ENCODE peak calls at places on chromosome 17, in ten cellular contexts. X, S, D, H, I, N, B, U, K and R are unnamed samples.

GRCh38 chr17:48113201-48113676 is 5.7 kb downstream of the SNX11 start:
- DNase-seq in X (no peak), S (peak; percentile 58), D (no peak), H (no peak), I (no peak), N (no peak), B (no peak), U (no peak), K (peak; percentile 92), R (no peak)

GRCh38 chr17:58788199-58788598 is 32.5 kb downstream of the PPM1E start:
- DNase-seq in X (no peak), S (no peak), D (no peak), H (no peak), I (no peak), N (no peak), B (no peak), U (no peak), K (no peak), R (no peak)

GRCh38 chr17:34443832-34444469 is 80.9 kb upstream of the CCL1 start:
- DNase-seq in X (no peak), S (peak; percentile 18), D (no peak), H (no peak), I (no peak), N (peak; percentile 23), B (no peak), U (no peak), K (no peak), R (no peak)

GRCh38 chr17:50562266-50563094 is 2.0 kb downstream of the CACNA1G start:
- DNase-seq in X (no peak), S (no peak), D (no peak), H (no peak), I (no peak), N (no peak), B (no peak), U (no peak), K (no peak), R (no peak)

GRCh38 chr17:77640916-77641605 is 317.4 kb upstream of the TNRC6C start:
- DNase-seq in X (no peak), S (no peak), D (no peak), H (no peak), I (no peak), N (no peak), B (no peak), U (no peak), K (no peak), R (no peak)

GRCh38 chr17:41645371-41646063 is 21.1 kb upstream of the KRT17 start:
- DNase-seq in X (no peak), S (no peak), D (no peak), H (no peak), I (peak; percentile 62), N (no peak), B (no peak), U (no peak), K (peak; percentile 41), R (no peak)

GRCh38 chr17:54956802-54957201 is 11.7 kb downstream of the COX11 start:
- DNase-seq in X (no peak), S (no peak), D (no peak), H (no peak), I (no peak), N (no peak), B (no peak), U (no peak), K (no peak), R (no peak)

GRCh38 chr17:80790021-80790765 is 201.4 kb upstream of the CHMP6 start:
- DNase-seq in X (no peak), S (peak; percentile 81), D (no peak), H (no peak), I (no peak), N (no peak), B (no peak), U (no peak), K (no peak), R (no peak)

GRCh38 chr17:77318021-77318420 is 177.3 kb downstream of the SEC14L1 start:
- DNase-seq in X (no peak), S (no peak), D (no peak), H (no peak), I (no peak), N (no peak), B (no peak), U (no peak), K (no peak), R (no peak)

GRCh38 chr17:77568540-77568939 is 390.0 kb upstream of the TNRC6C start:
- DNase-seq in X (no peak), S (no peak), D (no peak), H (no peak), I (no peak), N (no peak), B (no peak), U (no peak), K (no peak), R (no peak)

GRCh38 chr17:57534863-57535651 is 210.0 kb downstream of the CCDC182 start:
- DNase-seq in X (no peak), S (no peak), D (no peak), H (no peak), I (no peak), N (no peak), B (peak; percentile 51), U (no peak), K (no peak), R (peak; percentile 74)

GRCh38 chr17:19003543-19003965 is 1.0 kb downstream of the FAM83G start:
- DNase-seq in X (no peak), S (no peak), D (no peak), H (no peak), I (no peak), N (no peak), B (no peak), U (no peak), K (no peak), R (no peak)

GRCh38 chr17:4594406-4595349 is 10.3 kb downstream of the SMTNL2 start:
- DNase-seq in X (no peak), S (peak; percentile 69), D (peak; percentile 64), H (no peak), I (no peak), N (peak; percentile 79), B (no peak), U (peak; percentile 39), K (peak; percentile 11), R (no peak)

GRCh38 chr17:49741009-49741691 is 22.8 kb downstream of the FAM117A start:
- DNase-seq in X (no peak), S (peak; percentile 49), D (no peak), H (no peak), I (peak; percentile 13), N (no peak), B (no peak), U (no peak), K (peak; percentile 66), R (no peak)

GRCh38 chr17:28950017-28950751 is 1.1 kb downstream of the PHF12 start:
- DNase-seq in X (peak; percentile 46), S (peak; percentile 49), D (no peak), H (no peak), I (peak; percentile 10), N (peak; percentile 54), B (no peak), U (peak; percentile 69), K (peak; percentile 78), R (peak; percentile 58)

GRCh38 chr17:75652934-75653549 is 13.9 kb downstream of the RECQL5 start:
- DNase-seq in X (no peak), S (no peak), D (no peak), H (peak; percentile 69), I (peak; percentile 41), N (peak; percentile 61), B (peak; percentile 16), U (no peak), K (peak; percentile 24), R (peak; percentile 24)

GRCh38 chr17:15966183-15966878 is 21.4 kb downstream of the ADORA2B start:
- DNase-seq in X (no peak), S (no peak), D (no peak), H (no peak), I (no peak), N (no peak), B (peak; percentile 33), U (peak; percentile 72), K (peak; percentile 27), R (no peak)

GRCh38 chr17:51161541-51161940 is 4.7 kb upstream of the NME2 start:
- DNase-seq in X (no peak), S (no peak), D (no peak), H (no peak), I (no peak), N (no peak), B (no peak), U (no peak), K (no peak), R (no peak)

GRCh38 chr17:81474958-81475357 is 37.6 kb downstream of the ACTG1 start:
- DNase-seq in X (no peak), S (no peak), D (no peak), H (no peak), I (no peak), N (no peak), B (no peak), U (no peak), K (no peak), R (no peak)

GRCh38 chr17:60680754-60681153 is 3.1 kb downstream of the BCAS3 start:
- DNase-seq in X (no peak), S (no peak), D (no peak), H (no peak), I (no peak), N (no peak), B (no peak), U (no peak), K (no peak), R (no peak)

GRCh38 chr17:57889892-57890856 is 40.3 kb upstream of the MRPS23 start:
- DNase-seq in X (peak; percentile 84), S (no peak), D (no peak), H (peak; percentile 88), I (no peak), N (no peak), B (no peak), U (peak; percentile 65), K (peak; percentile 26), R (no peak)

GRCh38 chr17:61307905-61308886 is 91.4 kb upstream of the TBX2 start:
- DNase-seq in X (peak; percentile 58), S (no peak), D (no peak), H (peak; percentile 90), I (no peak), N (no peak), B (no peak), U (no peak), K (no peak), R (no peak)

GRCh38 chr17:33940769-33941168 is 314.3 kb upstream of the CCL2 start:
- DNase-seq in X (no peak), S (no peak), D (no peak), H (no peak), I (no peak), N (no peak), B (no peak), U (no peak), K (no peak), R (no peak)

GRCh38 chr17:50367401-50367800 is 5.6 kb downstream of the MRPL27 start:
- DNase-seq in X (no peak), S (no peak), D (no peak), H (no peak), I (no peak), N (no peak), B (no peak), U (no peak), K (no peak), R (no peak)

GRCh38 chr17:21676281-21677111 is 15.8 kb upstream of the KCNJ18 start:
- DNase-seq in X (peak; percentile 8), S (no peak), D (no peak), H (no peak), I (no peak), N (no peak), B (no peak), U (no peak), K (no peak), R (no peak)

GRCh38 chr17:34620458-34620857 is 41.1 kb downstream of the TMEM132E start:
- DNase-seq in X (no peak), S (no peak), D (no peak), H (no peak), I (no peak), N (no peak), B (no peak), U (no peak), K (no peak), R (no peak)

GRCh38 chr17:77859411-77859810 is 99.1 kb upstream of the TNRC6C start:
- DNase-seq in X (no peak), S (no peak), D (no peak), H (no peak), I (no peak), N (no peak), B (no peak), U (no peak), K (no peak), R (no peak)